ENCODE peak calls at places on chromosomes 11 and 22, in six cellular contexts. One of them, this sample, is unnamed.

GRCh38 chr11:14424096-14424495 is 65.1 kb upstream of the RRAS2 start:
- DNase-seq in OCI-LY7: no peak
- DNase-seq in mucosa of descending colon: no peak
- DNase-seq in cardiac fibroblast: peak
- DNase-seq in RWPE1: no peak
- DNase-seq in A549: no peak
- DNase-seq in this sample: no peak

GRCh38 chr11:67261635-67261941 is 4.7 kb upstream of the GRK2 start:
- DNase-seq in OCI-LY7: no peak
- DNase-seq in mucosa of descending colon: no peak
- DNase-seq in A549: no peak
- DNase-seq in cardiac fibroblast: no peak
- DNase-seq in RWPE1: no peak
- DNase-seq in this sample: no peak

GRCh38 chr22:50206599-50206998 is 5.8 kb downstream of the SELENOO start:
- DNase-seq in cardiac fibroblast: peak
- DNase-seq in RWPE1: no peak
- DNase-seq in A549: no peak
- DNase-seq in mucosa of descending colon: peak
- DNase-seq in OCI-LY7: peak
- DNase-seq in this sample: peak

GRCh38 chr11:29435421-29435820 is 581.4 kb downstream of the KCNA4 start:
- DNase-seq in cardiac fibroblast: peak
- DNase-seq in A549: no peak
- DNase-seq in RWPE1: no peak
- DNase-seq in OCI-LY7: no peak
- DNase-seq in mucosa of descending colon: no peak
- DNase-seq in this sample: no peak

GRCh38 chr22:40247976-40248375 is 70.3 kb downstream of the TNRC6B start:
- DNase-seq in OCI-LY7: no peak
- DNase-seq in A549: no peak
- DNase-seq in mucosa of descending colon: no peak
- DNase-seq in RWPE1: no peak
- DNase-seq in cardiac fibroblast: no peak
- DNase-seq in this sample: no peak

GRCh38 chr11:130070109-130070828 is 575 bp downstream of the APLP2 start:
- DNase-seq in OCI-LY7: peak
- DNase-seq in cardiac fibroblast: peak
- DNase-seq in RWPE1: peak
- DNase-seq in mucosa of descending colon: peak
- DNase-seq in A549: peak
- DNase-seq in this sample: peak

GRCh38 chr11:111602865-111603632 is 800 bp downstream of the SIK2 start:
- DNase-seq in RWPE1: peak
- DNase-seq in mucosa of descending colon: peak
- DNase-seq in A549: no peak
- DNase-seq in cardiac fibroblast: peak
- DNase-seq in OCI-LY7: peak
- DNase-seq in this sample: peak

GRCh38 chr11:121365304-121365703 is 72.7 kb downstream of the SC5D start:
- DNase-seq in RWPE1: no peak
- DNase-seq in OCI-LY7: no peak
- DNase-seq in mucosa of descending colon: no peak
- DNase-seq in cardiac fibroblast: no peak
- DNase-seq in A549: no peak
- DNase-seq in this sample: no peak

GRCh38 chr22:17483670-17484372 is 79.5 kb upstream of the SLC25A18 start:
- DNase-seq in OCI-LY7: peak
- DNase-seq in A549: no peak
- DNase-seq in cardiac fibroblast: peak
- DNase-seq in mucosa of descending colon: no peak
- DNase-seq in RWPE1: no peak
- DNase-seq in this sample: peak

GRCh38 chr11:95793111-95793510 is 2.8 kb downstream of the CEP57 start:
- DNase-seq in cardiac fibroblast: peak
- DNase-seq in mucosa of descending colon: no peak
- DNase-seq in A549: no peak
- DNase-seq in OCI-LY7: no peak
- DNase-seq in RWPE1: no peak
- DNase-seq in this sample: no peak

GRCh38 chr22:48886604-48887393 is 940.9 kb downstream of the BRD1 start:
- DNase-seq in mucosa of descending colon: no peak
- DNase-seq in RWPE1: no peak
- DNase-seq in OCI-LY7: no peak
- DNase-seq in cardiac fibroblast: no peak
- DNase-seq in A549: no peak
- DNase-seq in this sample: no peak

GRCh38 chr22:49909476-49910205 is 8.6 kb downstream of the ALG12 start:
- DNase-seq in mucosa of descending colon: no peak
- DNase-seq in RWPE1: no peak
- DNase-seq in cardiac fibroblast: no peak
- DNase-seq in A549: no peak
- DNase-seq in OCI-LY7: no peak
- DNase-seq in this sample: no peak

GRCh38 chr11:99548264-99548663 is 527.5 kb downstream of the CNTN5 start:
- DNase-seq in A549: no peak
- DNase-seq in cardiac fibroblast: peak
- DNase-seq in OCI-LY7: no peak
- DNase-seq in RWPE1: no peak
- DNase-seq in mucosa of descending colon: no peak
- DNase-seq in this sample: no peak

GRCh38 chr11:10494636-10495463 is 39.8 kb downstream of the AMPD3 start:
- DNase-seq in mucosa of descending colon: no peak
- DNase-seq in cardiac fibroblast: no peak
- DNase-seq in A549: no peak
- DNase-seq in OCI-LY7: no peak
- DNase-seq in RWPE1: no peak
- DNase-seq in this sample: no peak

GRCh38 chr11:93614111-93614784 is 47.2 kb upstream of the CEP295 start:
- DNase-seq in OCI-LY7: peak
- DNase-seq in RWPE1: no peak
- DNase-seq in mucosa of descending colon: no peak
- DNase-seq in A549: peak
- DNase-seq in cardiac fibroblast: no peak
- DNase-seq in this sample: no peak

GRCh38 chr22:48256776-48257689 is 1494.6 kb downstream of the TBC1D22A start:
- DNase-seq in mucosa of descending colon: no peak
- DNase-seq in RWPE1: no peak
- DNase-seq in A549: no peak
- DNase-seq in cardiac fibroblast: no peak
- DNase-seq in OCI-LY7: no peak
- DNase-seq in this sample: no peak

GRCh38 chr11:10807629-10808552 is 835 bp downstream of the EIF4G2 start:
- DNase-seq in OCI-LY7: peak
- DNase-seq in A549: no peak
- DNase-seq in cardiac fibroblast: peak
- DNase-seq in mucosa of descending colon: peak
- DNase-seq in RWPE1: peak
- DNase-seq in this sample: peak

GRCh38 chr11:2539761-2540520 is 95.1 kb downstream of the KCNQ1 start:
- DNase-seq in A549: no peak
- DNase-seq in RWPE1: no peak
- DNase-seq in cardiac fibroblast: no peak
- DNase-seq in OCI-LY7: no peak
- DNase-seq in mucosa of descending colon: no peak
- DNase-seq in this sample: no peak

GRCh38 chr22:45319319-45319675 is 9.6 kb downstream of the FAM118A start:
- DNase-seq in mucosa of descending colon: no peak
- DNase-seq in RWPE1: no peak
- DNase-seq in OCI-LY7: no peak
- DNase-seq in A549: no peak
- DNase-seq in cardiac fibroblast: peak
- DNase-seq in this sample: peak

GRCh38 chr22:31122532-31123291 is at the start of gene INPP5J:
- DNase-seq in A549: peak
- DNase-seq in RWPE1: peak
- DNase-seq in OCI-LY7: no peak
- DNase-seq in cardiac fibroblast: peak
- DNase-seq in mucosa of descending colon: peak
- DNase-seq in this sample: peak

GRCh38 chr11:128555606-128556005 is 31.8 kb downstream of the ETS1 start:
- DNase-seq in OCI-LY7: no peak
- DNase-seq in RWPE1: peak
- DNase-seq in mucosa of descending colon: peak
- DNase-seq in A549: no peak
- DNase-seq in cardiac fibroblast: peak
- DNase-seq in this sample: no peak
- TF ChIP-seq CTCF in OCI-LY7: peak
- TF ChIP-seq CTCF in RWPE1: no peak
- TF ChIP-seq CTCF in mucosa of descending colon: no peak
- TF ChIP-seq CTCF in A549: no peak
- TF ChIP-seq CTCF in cardiac fibroblast: peak
- TF ChIP-seq CTCF in this sample: no peak

GRCh38 chr11:125375146-125375545 is 120.9 kb downstream of the FEZ1 start:
- DNase-seq in RWPE1: no peak
- DNase-seq in cardiac fibroblast: no peak
- DNase-seq in mucosa of descending colon: no peak
- DNase-seq in OCI-LY7: no peak
- DNase-seq in A549: no peak
- DNase-seq in this sample: no peak

GRCh38 chr11:125378083-125378482 is 118.0 kb downstream of the FEZ1 start:
- DNase-seq in OCI-LY7: no peak
- DNase-seq in A549: no peak
- DNase-seq in RWPE1: no peak
- DNase-seq in cardiac fibroblast: no peak
- DNase-seq in mucosa of descending colon: no peak
- DNase-seq in this sample: no peak

GRCh38 chr11:125374398-125374797 is 121.7 kb downstream of the FEZ1 start:
- DNase-seq in A549: no peak
- DNase-seq in cardiac fibroblast: no peak
- DNase-seq in mucosa of descending colon: no peak
- DNase-seq in OCI-LY7: no peak
- DNase-seq in RWPE1: no peak
- DNase-seq in this sample: no peak

GRCh38 chr11:125376856-125377255 is 119.2 kb downstream of the FEZ1 start:
- DNase-seq in cardiac fibroblast: no peak
- DNase-seq in OCI-LY7: no peak
- DNase-seq in A549: no peak
- DNase-seq in mucosa of descending colon: no peak
- DNase-seq in RWPE1: no peak
- DNase-seq in this sample: no peak

DNA sequence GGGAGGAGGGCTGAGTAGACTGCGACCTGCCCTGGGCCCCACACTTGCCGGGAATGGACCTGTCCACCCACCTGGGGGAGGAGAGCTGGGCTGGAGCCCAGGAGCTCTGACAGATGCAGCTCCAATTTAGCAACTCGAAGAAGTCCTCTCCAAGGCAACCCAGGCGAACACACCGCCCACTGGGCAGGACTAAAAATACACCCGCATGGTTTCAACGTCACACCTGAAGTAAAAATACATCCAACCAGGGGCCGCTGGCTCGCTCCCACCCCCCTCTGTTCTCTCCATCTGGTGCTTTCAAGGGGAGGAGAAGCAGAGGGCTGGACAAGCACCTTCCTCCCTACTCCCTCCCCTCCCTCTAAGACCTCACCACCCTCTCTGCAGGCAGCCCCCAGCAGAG is 119.9 kb downstream of the FEZ1 start:
- DNase-seq in mucosa of descending colon: no peak
- DNase-seq in cardiac fibroblast: no peak
- DNase-seq in RWPE1: peak
- DNase-seq in A549: no peak
- DNase-seq in OCI-LY7: no peak
- DNase-seq in this sample: peak
- TF ChIP-seq CTCF in mucosa of descending colon: no peak
- TF ChIP-seq CTCF in cardiac fibroblast: no peak
- TF ChIP-seq CTCF in RWPE1: no peak
- TF ChIP-seq CTCF in A549: no peak
- TF ChIP-seq CTCF in OCI-LY7: no peak
- TF ChIP-seq CTCF in this sample: no peak

DNA sequence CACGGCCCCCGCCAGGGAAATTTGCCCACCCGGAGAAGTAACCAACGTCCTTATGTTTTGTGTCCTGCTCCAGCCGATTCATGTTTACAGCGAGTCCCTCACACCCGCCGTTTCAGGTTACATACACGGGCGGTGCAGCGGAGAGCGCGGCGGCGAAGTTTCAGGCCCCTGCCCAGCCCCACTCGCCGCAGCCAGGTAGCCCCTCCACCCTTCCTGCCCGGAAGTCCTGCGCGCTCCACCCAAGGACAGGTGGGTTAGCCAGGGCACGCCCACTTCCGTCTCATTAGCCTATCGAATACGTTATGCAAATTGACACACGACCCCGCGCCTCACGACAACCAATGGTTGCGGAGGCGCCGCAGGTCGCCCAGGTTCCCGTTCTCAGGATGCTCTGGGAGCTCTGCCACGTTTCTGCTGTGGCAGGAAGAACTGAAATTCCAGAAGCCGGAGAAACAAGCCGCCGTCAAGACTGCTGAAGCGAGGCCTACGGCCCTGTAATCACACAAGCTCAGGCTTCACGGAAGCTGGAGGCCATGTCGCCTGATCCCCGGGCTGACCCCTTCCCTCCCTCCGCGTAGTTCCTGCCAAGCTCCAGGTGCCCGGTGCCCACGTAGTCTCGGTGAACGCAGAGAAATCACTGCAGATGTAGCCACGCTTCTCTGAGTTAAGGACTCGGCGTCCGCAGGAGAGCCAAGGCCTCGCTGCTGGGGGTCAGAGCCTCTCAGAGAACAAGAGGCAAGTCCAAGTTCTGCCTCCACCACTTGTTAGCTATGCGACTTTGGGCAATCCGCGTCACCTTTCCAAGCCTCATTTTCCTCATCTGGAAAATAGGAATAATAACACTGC is 22.4 kb upstream of the MYH9 start:
- DNase-seq in OCI-LY7: peak
- DNase-seq in mucosa of descending colon: peak
- DNase-seq in RWPE1: peak
- DNase-seq in cardiac fibroblast: no peak
- DNase-seq in A549: no peak
- DNase-seq in this sample: peak
- TF ChIP-seq CTCF in OCI-LY7: no peak
- TF ChIP-seq CTCF in mucosa of descending colon: no peak
- TF ChIP-seq CTCF in RWPE1: no peak
- TF ChIP-seq CTCF in cardiac fibroblast: no peak
- TF ChIP-seq CTCF in A549: no peak
- TF ChIP-seq CTCF in this sample: no peak

GRCh38 chr11:60700689-60701508 is 1.5 kb downstream of the MS4A8 start:
- DNase-seq in mucosa of descending colon: peak
- DNase-seq in cardiac fibroblast: peak
- DNase-seq in OCI-LY7: peak
- DNase-seq in A549: peak
- DNase-seq in RWPE1: peak
- DNase-seq in this sample: peak
- TF ChIP-seq CTCF in mucosa of descending colon: no peak
- TF ChIP-seq CTCF in cardiac fibroblast: peak
- TF ChIP-seq CTCF in OCI-LY7: peak
- TF ChIP-seq CTCF in A549: peak
- TF ChIP-seq CTCF in RWPE1: peak
- TF ChIP-seq CTCF in this sample: no peak